ENCODE peak calls at places on chromosomes 13 and 19, in four cellular contexts. One of them, this sample, is unnamed.

GRCh38 chr13:51688937-51689336 is 104.7 kb downstream of the WDFY2 start:
- DNase-seq in AG04449: no peak
- DNase-seq in NCI-H1105 treated with DMSO at 0.1 percent for 48 hours: no peak
- DNase-seq in foreskin fibroblast: no peak
- DNase-seq in this sample: no peak

GRCh38 chr13:98451676-98452105 is 125.2 kb downstream of the STK24 start:
- DNase-seq in AG04449: no peak
- DNase-seq in NCI-H1105 treated with DMSO at 0.1 percent for 48 hours: no peak
- DNase-seq in foreskin fibroblast: peak
- DNase-seq in this sample: no peak

GRCh38 chr19:41792513-41793413 is 3.6 kb upstream of the CEACAM3 start:
- DNase-seq in AG04449: no peak
- DNase-seq in NCI-H1105 treated with DMSO at 0.1 percent for 48 hours: peak
- DNase-seq in foreskin fibroblast: peak
- DNase-seq in this sample: no peak

GRCh38 chr13:106173346-106173745 is 362.1 kb downstream of the EFNB2 start:
- DNase-seq in AG04449: no peak
- DNase-seq in NCI-H1105 treated with DMSO at 0.1 percent for 48 hours: no peak
- DNase-seq in foreskin fibroblast: no peak
- DNase-seq in this sample: no peak

GRCh38 chr19:750640-751423 is at the start of gene MISP:
- DNase-seq in AG04449: no peak
- DNase-seq in NCI-H1105 treated with DMSO at 0.1 percent for 48 hours: peak
- DNase-seq in foreskin fibroblast: no peak
- DNase-seq in this sample: no peak

GRCh38 chr19:22617614-22618325 is 16.4 kb upstream of the ZNF492 start:
- DNase-seq in AG04449: no peak
- DNase-seq in NCI-H1105 treated with DMSO at 0.1 percent for 48 hours: no peak
- DNase-seq in foreskin fibroblast: no peak
- DNase-seq in this sample: no peak

GRCh38 chr13:38752726-38753125 is 65.8 kb downstream of the FREM2 start:
- DNase-seq in AG04449: no peak
- DNase-seq in NCI-H1105 treated with DMSO at 0.1 percent for 48 hours: peak
- DNase-seq in foreskin fibroblast: no peak
- DNase-seq in this sample: no peak

GRCh38 chr13:106500450-106500849 is 35.0 kb downstream of the EFNB2 start:
- DNase-seq in AG04449: no peak
- DNase-seq in NCI-H1105 treated with DMSO at 0.1 percent for 48 hours: no peak
- DNase-seq in foreskin fibroblast: no peak
- DNase-seq in this sample: no peak

GRCh38 chr13:23427342-23428182 is 5.9 kb downstream of the SACS start:
- DNase-seq in AG04449: peak
- DNase-seq in NCI-H1105 treated with DMSO at 0.1 percent for 48 hours: no peak
- DNase-seq in foreskin fibroblast: peak
- DNase-seq in this sample: peak